ENCODE peak calls at places on chromosomes 13 and 19, in seven cellular contexts. O, D, W, S, G, F and U are unnamed samples.

GRCh38 chr13:43072394-43072793 is 49.0 kb downstream of the DNAJC15 start:
- DNase-seq in F (no peak), O (no peak), S (no peak), G (no peak), W (peak), D (no peak), U (peak)

GRCh38 chr13:94239135-94239534 is 240.3 kb downstream of the DCT start:
- DNase-seq in O (peak), S (no peak), G (no peak), W (no peak), D (no peak), F (no peak), U (no peak)

GRCh38 chr13:51153527-51153926 is 42.5 kb upstream of the C13orf42 start:
- DNase-seq in O (no peak), W (no peak), G (no peak), F (no peak), D (no peak), S (no peak), U (no peak)

GRCh38 chr13:46307554-46307953 is 79.5 kb downstream of the RUBCNL start:
- DNase-seq in D (no peak), G (no peak), W (no peak), S (no peak), F (no peak), O (no peak), U (no peak)

GRCh38 chr19:18264956-18265610 is 9.2 kb downstream of the IQCN start:
- DNase-seq in G (no peak), O (no peak), W (no peak), F (no peak), D (no peak), S (no peak), U (no peak)

GRCh38 chr19:22545751-22546150 is 88.4 kb upstream of the ZNF492 start:
- DNase-seq in D (peak), S (no peak), W (no peak), G (no peak), O (peak), F (no peak), U (peak)

GRCh38 chr13:105665284-105665683 is 870.2 kb downstream of the EFNB2 start:
- DNase-seq in D (no peak), O (peak), S (no peak), F (no peak), G (no peak), W (no peak), U (no peak)

GRCh38 chr13:66410314-66410713 is 819.8 kb downstream of the PCDH9 start:
- DNase-seq in O (no peak), W (no peak), S (no peak), G (no peak), D (no peak), F (no peak), U (no peak)

GRCh38 chr13:90414691-90415596 is 932.5 kb upstream of the MIR17HG start:
- DNase-seq in W (no peak), D (no peak), G (no peak), O (peak), F (no peak), S (no peak), U (no peak)

GRCh38 chr13:85411608-85412007 is 387.6 kb downstream of the SLITRK6 start:
- DNase-seq in F (no peak), D (no peak), W (no peak), G (no peak), S (no peak), O (no peak), U (no peak)

GRCh38 chr13:101527130-101527529 is 74.7 kb downstream of the ITGBL1 start:
- DNase-seq in G (no peak), D (no peak), O (no peak), S (no peak), F (no peak), W (no peak), U (no peak)